ENCODE peak calls at places on chromosome 2, in seven cellular contexts. K is NCI-H1092 treated with DMSO at 0.1 percent for 48 hours; Q is AG20443; T is M059J; U is stimulated activated CD4-positive, alpha-beta T cell treated with anti-CD3 and anti-CD28 coated beads, Interleukin-2, amount 100 ng/mL, for 48 hours; R is HCT116; F is erythroblast. P is an unnamed sample.

GRCh38 chr2:66531156-66531555 is 96.2 kb downstream of the MEIS1 start:
- DNase-seq in Q (no peak), U (no peak), K (no peak), F (no peak), T (no peak), R (no peak), P (no peak)

GRCh38 chr2:102046135-102046901 is 54.6 kb downstream of the IL1R2 start:
- DNase-seq in F (no peak), Q (no peak), T (peak), K (no peak), U (no peak), R (no peak), P (no peak)

GRCh38 chr2:226077031-226077430 is 677.5 kb downstream of the NYAP2 start:
- DNase-seq in Q (no peak), F (no peak), U (no peak), R (no peak), T (peak), K (no peak), P (no peak)

GRCh38 chr2:62287895-62288589 is 92.1 kb downstream of the B3GNT2 start:
- DNase-seq in T (peak), F (peak), R (no peak), Q (peak), U (peak), K (peak), P (peak)

GRCh38 chr2:86747708-86748627 is 27.9 kb downstream of the RMND5A start:
- DNase-seq in R (peak), T (peak), F (peak), U (no peak), K (no peak), Q (peak), P (peak)

GRCh38 chr2:160294339-160294803 is 94.3 kb upstream of the ITGB6 start:
- DNase-seq in R (no peak), U (peak), T (peak), K (no peak), Q (peak), F (no peak), P (no peak)

GRCh38 chr2:140454717-140455116 is 1674.5 kb upstream of the NXPH2 start:
- DNase-seq in Q (peak), U (no peak), K (no peak), R (peak), T (peak), F (no peak), P (no peak)

GRCh38 chr2:122168799-122169198 is 413.3 kb downstream of the TSN start:
- DNase-seq in F (peak), Q (no peak), T (no peak), R (no peak), U (no peak), K (no peak), P (peak)

GRCh38 chr2:14634885-14635871 is 2.7 kb downstream of the LRATD1 start:
- DNase-seq in R (no peak), U (no peak), F (no peak), T (peak), Q (peak), K (peak), P (peak)

GRCh38 chr2:126913881-126914495 is 15.3 kb downstream of the TEX51 start:
- DNase-seq in R (no peak), Q (no peak), U (no peak), K (no peak), F (no peak), T (no peak), P (no peak)

GRCh38 chr2:220913384-220913783 is 658.7 kb downstream of the EPHA4 start:
- DNase-seq in R (no peak), T (no peak), U (no peak), Q (no peak), K (no peak), F (no peak), P (no peak)

GRCh38 chr2:200742426-200742825 is 69.3 kb upstream of the BZW1 start:
- DNase-seq in K (no peak), Q (peak), R (no peak), F (no peak), T (no peak), U (no peak), P (no peak)

GRCh38 chr2:69471793-69472192 is 34.6 kb upstream of the NFU1 start:
- DNase-seq in T (no peak), Q (no peak), R (no peak), U (no peak), K (no peak), F (no peak), P (no peak)

GRCh38 chr2:120513776-120514357 is 167.9 kb downstream of the INHBB start:
- DNase-seq in F (no peak), Q (no peak), U (no peak), K (no peak), R (no peak), T (no peak), P (no peak)

GRCh38 chr2:142980246-142981068 is 103.0 kb downstream of the KYNU start:
- DNase-seq in U (no peak), F (no peak), Q (peak), K (peak), R (peak), T (peak), P (peak)

GRCh38 chr2:70716951-70717350 is 51.0 kb downstream of the ADD2 start:
- DNase-seq in F (peak), U (no peak), T (no peak), Q (no peak), R (no peak), K (no peak), P (no peak)

GRCh38 chr2:85662899-85663683 is 4.9 kb downstream of the SFTPB start:
- DNase-seq in R (peak), T (peak), K (no peak), F (no peak), U (no peak), Q (peak), P (peak)

GRCh38 chr2:224162122-224162521 is 123.0 kb upstream of the SERPINE2 start:
- DNase-seq in T (peak), R (no peak), F (no peak), U (no peak), Q (peak), K (no peak), P (no peak)

GRCh38 chr2:182015334-182016109 is 29.9 kb downstream of the PPP1R1C start:
- DNase-seq in Q (no peak), U (no peak), K (no peak), R (no peak), F (no peak), T (peak), P (no peak)

GRCh38 chr2:70546376-70546775 is 7.2 kb downstream of the TGFA start:
- DNase-seq in R (no peak), F (no peak), U (no peak), K (no peak), T (peak), Q (no peak), P (no peak)

GRCh38 chr2:215728504-215729065 is 284.8 kb downstream of the MREG start:
- DNase-seq in F (no peak), U (no peak), R (no peak), K (no peak), Q (peak), T (peak), P (peak)

GRCh38 chr2:36859366-36859792 is 107.0 kb downstream of the STRN start:
- DNase-seq in R (no peak), U (no peak), F (no peak), Q (no peak), K (no peak), T (no peak), P (no peak)

GRCh38 chr2:29041161-29041660 is 33.1 kb downstream of the PCARE start:
- DNase-seq in U (no peak), F (no peak), T (no peak), R (no peak), Q (no peak), K (no peak), P (no peak)

GRCh38 chr2:30255466-30256408 is 24.4 kb downstream of the LBH start:
- DNase-seq in K (no peak), Q (no peak), U (no peak), T (no peak), F (no peak), R (no peak), P (no peak)

GRCh38 chr2:183487316-183487715 is 363.1 kb downstream of the NUP35 start:
- DNase-seq in K (no peak), U (no peak), Q (no peak), F (no peak), R (no peak), T (no peak), P (no peak)

GRCh38 chr2:235766206-235766794 is 272.5 kb downstream of the AGAP1 start:
- DNase-seq in T (peak), F (peak), K (peak), R (peak), U (peak), Q (peak), P (peak)

GRCh38 chr2:222969491-222969890 is 82.5 kb upstream of the KCNE4 start:
- DNase-seq in U (no peak), K (no peak), F (no peak), R (no peak), Q (peak), T (peak), P (peak)

GRCh38 chr2:231359484-231359883 is 36.0 kb upstream of the B3GNT7 start:
- DNase-seq in Q (no peak), U (no peak), F (no peak), R (no peak), T (no peak), K (no peak), P (no peak)